ENCODE peak calls at places on chromosomes 16 and 17, in six cellular contexts. T is aorta, H is foreskin keratinocyte, X is psoas muscle, N is HepG2, V is natural killer cell. F is an unnamed sample.

GRCh38 chr17:9252525-9252924 is 231.2 kb downstream of the NTN1 start:
- ATAC-seq in H (no peak), N (no peak), T (no peak), V (no peak), X (no peak), F (peak; percentile 98)

GRCh38 chr16:87486282-87486681 is 6.5 kb downstream of the ZCCHC14 start:
- ATAC-seq in V (no peak), X (peak; percentile 44), H (no peak), T (no peak), N (no peak), F (no peak)

GRCh38 chr16:84504420-84505248 is at the start of gene MEAK7:
- ATAC-seq in V (peak; percentile 96), T (peak; percentile 98), X (peak; percentile 98), N (peak; percentile 96), H (peak; percentile 88), F (peak; percentile 97)

GRCh38 chr16:14375132-14375491 is 254.9 kb downstream of the PARN start:
- ATAC-seq in V (no peak), T (no peak), N (no peak), H (no peak), X (no peak), F (no peak)

GRCh38 chr17:29840884-29841283 is 89.1 kb downstream of the SSH2 start:
- ATAC-seq in V (no peak), H (peak; percentile 56), N (no peak), T (no peak), X (peak; percentile 73), F (no peak)

GRCh38 chr16:29848420-29849297 is 14.4 kb downstream of the CDIPT start:
- ATAC-seq in X (peak; percentile 90), T (peak; percentile 86), V (peak; percentile 90), H (peak; percentile 74), N (peak; percentile 90), F (peak; percentile 95)

GRCh38 chr17:27565874-27566672 is 64.9 kb upstream of the LGALS9 start:
- ATAC-seq in N (no peak), T (no peak), X (peak; percentile 24), H (no peak), V (no peak), F (peak; percentile 78)

GRCh38 chr17:58312021-58312630 is 16.5 kb downstream of the TSPOAP1 start:
- ATAC-seq in T (no peak), H (no peak), V (no peak), N (no peak), X (no peak), F (no peak)

GRCh38 chr16:75096730-75097129 is 19.9 kb downstream of the LDHD start:
- ATAC-seq in X (no peak), V (no peak), T (no peak), H (peak; percentile 79), N (peak; percentile 48), F (peak; percentile 20)

GRCh38 chr17:70053241-70054234 is 21.5 kb upstream of the KCNJ16 start:
- ATAC-seq in N (no peak), T (no peak), X (peak; percentile 63), H (no peak), V (no peak), F (no peak)

GRCh38 chr17:82366749-82367148 is 4.8 kb upstream of the UTS2R start:
- ATAC-seq in H (no peak), T (no peak), X (no peak), V (no peak), N (no peak), F (no peak)